ENCODE peak calls at places on chromosomes 5 and 9, in four cellular contexts. One of them, this sample, is unnamed. For H3K36me3 and H3K9me3, the result is how much of the 10 kb centered on the place peaks cover.

GRCh38 chr5:170939178-170939577 is 77.4 kb downstream of the RANBP17 start:
- DNase-seq in SJSA1: no peak
- DNase-seq in stomach: no peak
- DNase-seq in Peyer's patch: no peak
- DNase-seq in this sample: no peak

GRCh38 chr5:131224387-131225191 is 39.3 kb upstream of the CDC42SE2 start:
- DNase-seq in Peyer's patch: peak
- DNase-seq in stomach: no peak
- DNase-seq in SJSA1: no peak
- DNase-seq in this sample: no peak

GRCh38 chr9:136618578-136619547 is 43.9 kb upstream of the EGFL7 start:
- DNase-seq in Peyer's patch: no peak
- DNase-seq in stomach: no peak
- DNase-seq in SJSA1: no peak
- DNase-seq in this sample: no peak

GRCh38 chr9:134283692-134284265 is 42.5 kb upstream of the RXRA start:
- DNase-seq in SJSA1: no peak
- DNase-seq in stomach: no peak
- DNase-seq in Peyer's patch: no peak
- DNase-seq in this sample: no peak

GRCh38 chr9:37329576-37329975 is 92.9 kb upstream of the GRHPR start:
- DNase-seq in Peyer's patch: no peak
- DNase-seq in SJSA1: no peak
- DNase-seq in stomach: no peak
- DNase-seq in this sample: peak

GRCh38 chr5:15620501-15620900 is 120.5 kb downstream of the FBXL7 start:
- DNase-seq in SJSA1: peak
- DNase-seq in Peyer's patch: no peak
- DNase-seq in stomach: no peak
- DNase-seq in this sample: no peak

GRCh38 chr9:89661956-89662717 is 57.3 kb downstream of the GADD45G start:
- DNase-seq in stomach: peak
- DNase-seq in Peyer's patch: peak
- DNase-seq in SJSA1: peak
- DNase-seq in this sample: no peak

GRCh38 chr5:154865466-154866184 is 7.2 kb downstream of the CNOT8 start:
- DNase-seq in Peyer's patch: no peak
- DNase-seq in stomach: no peak
- DNase-seq in SJSA1: no peak
- DNase-seq in this sample: no peak

GRCh38 chr9:106625259-106625789 is 237.6 kb upstream of the ZNF462 start:
- DNase-seq in stomach: no peak
- DNase-seq in Peyer's patch: no peak
- DNase-seq in SJSA1: no peak
- DNase-seq in this sample: no peak

GRCh38 chr9:14347408-14348224 is 33.7 kb upstream of the NFIB start:
- DNase-seq in Peyer's patch: peak
- DNase-seq in SJSA1: no peak
- DNase-seq in stomach: no peak
- DNase-seq in this sample: no peak

GRCh38 chr9:27212191-27212590 is 84.8 kb downstream of the EQTN start:
- DNase-seq in Peyer's patch: no peak
- DNase-seq in SJSA1: no peak
- DNase-seq in stomach: no peak
- DNase-seq in this sample: no peak

GRCh38 chr5:94698189-94698588 is 79.7 kb downstream of the SLF1 start:
- DNase-seq in Peyer's patch: no peak
- DNase-seq in stomach: no peak
- DNase-seq in SJSA1: no peak
- DNase-seq in this sample: no peak

GRCh38 chr9:14350766-14351165 is 36.8 kb upstream of the NFIB start:
- DNase-seq in SJSA1: no peak
- DNase-seq in Peyer's patch: no peak
- DNase-seq in stomach: no peak
- DNase-seq in this sample: no peak

GRCh38 chr9:134217431-134218210 is 53.3 kb upstream of the RNU6ATAC start:
- DNase-seq in Peyer's patch: no peak
- DNase-seq in stomach: no peak
- DNase-seq in SJSA1: no peak
- DNase-seq in this sample: peak

GRCh38 chr9:37999501-38000189 is 69.4 kb downstream of the SHB start:
- DNase-seq in Peyer's patch: peak
- DNase-seq in SJSA1: no peak
- DNase-seq in stomach: no peak
- DNase-seq in this sample: no peak

GRCh38 chr9:115240676-115241075 is 122.7 kb upstream of the TNC start:
- DNase-seq in Peyer's patch: no peak
- DNase-seq in stomach: no peak
- DNase-seq in SJSA1: no peak
- DNase-seq in this sample: no peak

GRCh38 chr5:148974638-148975330 is 88.1 kb downstream of the SH3TC2 start:
- DNase-seq in stomach: no peak
- DNase-seq in SJSA1: peak
- DNase-seq in Peyer's patch: no peak
- DNase-seq in this sample: no peak

GRCh38 chr9:83937861-83938455 is 16.7 kb upstream of the KIF27 start:
- DNase-seq in SJSA1: no peak
- DNase-seq in Peyer's patch: no peak
- DNase-seq in stomach: no peak
- DNase-seq in this sample: peak

GRCh38 chr9:74496819-74497749 is at the start of gene RORB:
- DNase-seq in stomach: peak
- DNase-seq in Peyer's patch: peak
- DNase-seq in SJSA1: peak
- DNase-seq in this sample: no peak

GRCh38 chr5:167624053-167624452 is 667.4 kb upstream of the WWC1 start:
- DNase-seq in SJSA1: no peak
- DNase-seq in stomach: no peak
- DNase-seq in Peyer's patch: no peak
- DNase-seq in this sample: no peak

GRCh38 chr5:51138164-51138563 is 245.1 kb upstream of the ISL1 start:
- DNase-seq in SJSA1: no peak
- DNase-seq in Peyer's patch: no peak
- DNase-seq in stomach: no peak
- DNase-seq in this sample: no peak

GRCh38 chr5:154836225-154836624 is 14.2 kb downstream of the FAXDC2 start:
- DNase-seq in Peyer's patch: no peak
- DNase-seq in SJSA1: no peak
- DNase-seq in stomach: no peak
- DNase-seq in this sample: no peak

GRCh38 chr5:62143268-62144229 is 162.5 kb upstream of the KIF2A start:
- DNase-seq in stomach: no peak
- DNase-seq in SJSA1: no peak
- DNase-seq in Peyer's patch: no peak
- DNase-seq in this sample: no peak

GRCh38 chr5:91632871-91633270 is 249.8 kb upstream of the ARRDC3 start:
- DNase-seq in SJSA1: no peak
- DNase-seq in Peyer's patch: no peak
- DNase-seq in stomach: no peak
- DNase-seq in this sample: no peak

GRCh38 chr5:151183451-151184245 is 26.1 kb upstream of the ANXA6 start:
- DNase-seq in SJSA1: no peak
- DNase-seq in Peyer's patch: no peak
- DNase-seq in stomach: no peak
- DNase-seq in this sample: no peak

GRCh38 chr9:95506692-95507455 is 9.9 kb downstream of the PTCH1 start:
- DNase-seq in stomach: peak
- DNase-seq in Peyer's patch: peak
- DNase-seq in SJSA1: no peak
- DNase-seq in this sample: no peak

GRCh38 chr9:120395374-120395773 is 184.6 kb downstream of the CDK5RAP2 start:
- DNase-seq in SJSA1: no peak
- DNase-seq in Peyer's patch: no peak
- DNase-seq in stomach: no peak
- DNase-seq in this sample: no peak

GRCh38 chr5:66174338-66174737 is 30.2 kb downstream of the SREK1 start:
- DNase-seq in SJSA1: no peak
- DNase-seq in Peyer's patch: no peak
- DNase-seq in stomach: no peak
- DNase-seq in this sample: peak

GRCh38 chr5:126188804-126189203 is 234.4 kb upstream of the GRAMD2B start:
- DNase-seq in SJSA1: no peak
- DNase-seq in stomach: no peak
- DNase-seq in Peyer's patch: no peak
- DNase-seq in this sample: no peak

GRCh38 chr5:137022043-137022442 is 477.1 kb downstream of the SPOCK1 start:
- DNase-seq in SJSA1: no peak
- DNase-seq in stomach: no peak
- DNase-seq in Peyer's patch: no peak
- DNase-seq in this sample: no peak

DNA sequence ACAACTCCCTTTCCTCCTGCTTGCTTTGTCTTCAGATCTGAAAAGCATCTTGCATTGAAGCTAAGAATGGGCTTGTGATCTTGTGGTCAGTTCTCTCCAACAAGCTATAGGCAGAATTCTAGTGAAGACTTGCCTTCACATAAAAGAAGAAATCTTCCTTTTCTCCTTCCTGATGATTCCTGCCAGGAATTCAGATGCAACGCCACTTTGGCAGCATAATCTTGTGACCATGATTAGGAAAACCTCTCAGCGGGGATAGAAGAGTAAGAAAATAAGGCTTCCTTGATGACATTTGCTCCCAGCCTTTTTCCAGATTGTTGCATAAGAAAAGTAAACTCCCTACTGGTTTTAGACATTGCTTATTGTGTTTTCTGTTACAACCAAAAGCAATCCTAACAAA is 73.4 kb downstream of the TMEM167A start:
- DNase-seq in Peyer's patch: no peak
- DNase-seq in stomach: no peak
- DNase-seq in SJSA1: no peak
- DNase-seq in this sample: no peak
- H3K27ac ChIP-seq in Peyer's patch: no peak
- H3K27ac ChIP-seq in stomach: no peak
- H3K27ac ChIP-seq in SJSA1: no peak
- H3K27ac ChIP-seq in this sample: no peak

GRCh38 chr5:177490311-177490991 is 7.0 kb downstream of the PDLIM7 start:
- DNase-seq in Peyer's patch: no peak
- DNase-seq in stomach: no peak
- DNase-seq in SJSA1: no peak
- DNase-seq in this sample: no peak
- H3K36me3 ChIP-seq in Peyer's patch: under half
- H3K36me3 ChIP-seq in stomach: under half
- H3K36me3 ChIP-seq in SJSA1: half or more
- H3K36me3 ChIP-seq in this sample: under half

GRCh38 chr9:138049779-138050471 is 172.3 kb downstream of the CACNA1B start:
- DNase-seq in Peyer's patch: peak
- DNase-seq in stomach: peak
- DNase-seq in SJSA1: peak
- DNase-seq in this sample: no peak

GRCh38 chr9:138047469-138048040 is 170.0 kb downstream of the CACNA1B start:
- DNase-seq in stomach: peak
- DNase-seq in Peyer's patch: no peak
- DNase-seq in SJSA1: peak
- DNase-seq in this sample: no peak

GRCh38 chr9:138049085-138049778 is 171.7 kb downstream of the CACNA1B start:
- DNase-seq in stomach: peak
- DNase-seq in SJSA1: peak
- DNase-seq in Peyer's patch: peak
- DNase-seq in this sample: no peak

GRCh38 chr9:138046641-138047301 is 169.2 kb downstream of the CACNA1B start:
- DNase-seq in Peyer's patch: peak
- DNase-seq in stomach: peak
- DNase-seq in SJSA1: peak
- DNase-seq in this sample: no peak

DNA sequence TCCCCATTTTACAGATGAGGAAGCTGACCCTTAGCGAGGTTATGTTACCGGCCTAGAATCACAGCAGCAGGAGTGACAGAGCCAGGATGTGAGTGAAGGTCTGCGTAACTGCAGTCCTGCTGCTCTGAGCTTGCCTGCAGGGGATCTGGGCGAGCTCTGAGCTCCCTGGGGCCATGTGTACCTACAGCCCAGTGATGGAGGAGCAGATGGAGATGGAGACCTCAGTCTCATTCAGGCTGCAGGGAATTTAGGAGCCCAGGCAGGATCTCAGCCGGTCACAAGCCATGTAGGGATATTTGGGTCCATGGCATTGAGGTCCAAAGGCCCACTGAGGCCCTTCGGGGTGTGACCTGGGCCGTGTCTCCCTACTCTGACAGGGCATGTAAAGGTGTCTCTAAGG is 170.6 kb downstream of the CACNA1B start:
- DNase-seq in SJSA1: peak
- DNase-seq in stomach: peak
- DNase-seq in Peyer's patch: no peak
- DNase-seq in this sample: no peak
- H3K9me3 ChIP-seq in SJSA1: under half
- H3K9me3 ChIP-seq in stomach: under half
- H3K9me3 ChIP-seq in Peyer's patch: under half
- H3K9me3 ChIP-seq in this sample: under half

GRCh38 chr5:87020099-87020934 is 247.4 kb upstream of the RASA1 start:
- DNase-seq in stomach: no peak
- DNase-seq in SJSA1: no peak
- DNase-seq in Peyer's patch: no peak
- DNase-seq in this sample: peak
- H3K27ac ChIP-seq in stomach: no peak
- H3K27ac ChIP-seq in SJSA1: no peak
- H3K27ac ChIP-seq in Peyer's patch: no peak
- H3K27ac ChIP-seq in this sample: no peak

DNA sequence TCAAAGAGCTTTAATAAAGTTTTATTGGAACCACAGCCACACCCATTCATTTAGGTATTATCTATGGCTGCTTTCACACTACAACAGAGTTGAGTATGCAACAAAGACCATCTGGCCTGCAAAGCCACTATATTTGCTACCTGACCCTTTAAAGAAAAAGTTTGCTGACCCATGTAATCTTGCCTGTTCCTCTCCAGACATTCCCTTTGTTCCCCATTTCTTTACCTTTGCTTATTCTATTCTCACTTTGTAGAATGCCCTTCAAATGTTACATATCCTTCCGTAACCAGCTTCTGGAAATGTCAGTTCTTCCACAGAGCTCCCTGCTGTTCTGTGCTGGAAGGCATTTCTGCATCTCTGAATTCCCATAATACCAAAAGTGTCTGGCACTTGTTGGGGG is 320.2 kb downstream of the TLE1 start:
- DNase-seq in Peyer's patch: no peak
- DNase-seq in stomach: no peak
- DNase-seq in SJSA1: no peak
- DNase-seq in this sample: no peak
- H3K36me3 ChIP-seq in Peyer's patch: under half
- H3K36me3 ChIP-seq in stomach: under half
- H3K36me3 ChIP-seq in SJSA1: under half
- H3K36me3 ChIP-seq in this sample: under half